ENCODE peak calls at places on chromosomes 7 and 10, in eight cellular contexts. Q is naive thymus-derived CD4-positive, alpha-beta T cell; E is hypothalamus; A is H7; I is MCF 10A; V is stimulated activated CD4-positive, alpha-beta T cell treated with anti-CD3 and anti-CD28 coated beads, Interleukin-4, amount 100 ng/mL, for 24 hours; C is AG09319; H is D721Med. F is an unnamed sample.

GRCh38 chr10:123677556-123677955 is 11.4 kb downstream of the GPR26 start:
- DNase-seq in H (no peak), C (no peak), I (no peak), A (no peak), Q (no peak), E (no peak), V (no peak), F (no peak)

GRCh38 chr7:19114591-19114855 is 2.9 kb downstream of the TWIST1 start:
- DNase-seq in Q (no peak), C (no peak), H (no peak), A (no peak), I (no peak), E (no peak), V (no peak), F (no peak)

GRCh38 chr7:149599636-149600206 is 102.1 kb upstream of the ZNF746 start:
- DNase-seq in E (no peak), C (no peak), Q (peak), V (no peak), A (no peak), H (no peak), I (no peak), F (no peak)

GRCh38 chr10:69472544-69472943 is 21.3 kb downstream of the TSPAN15 start:
- DNase-seq in E (no peak), H (no peak), Q (no peak), V (no peak), I (no peak), C (no peak), A (no peak), F (no peak)

GRCh38 chr10:22719406-22720042 is 5.1 kb upstream of the PIP4K2A start:
- DNase-seq in I (no peak), Q (no peak), V (no peak), A (no peak), H (no peak), C (no peak), E (no peak), F (no peak)

GRCh38 chr7:94440460-94441039 is 45.9 kb downstream of the COL1A2 start:
- DNase-seq in H (no peak), V (no peak), I (no peak), C (no peak), A (no peak), Q (no peak), E (no peak), F (no peak)

GRCh38 chr10:60237977-60238376 is 151.7 kb downstream of the ANK3 start:
- DNase-seq in C (no peak), Q (no peak), V (peak), H (no peak), E (no peak), I (peak), A (no peak), F (no peak)

GRCh38 chr10:88707429-88708110 is 1.5 kb downstream of the LIPK start:
- DNase-seq in Q (no peak), C (peak), I (peak), H (no peak), V (peak), E (no peak), A (no peak), F (no peak)

GRCh38 chr10:70931168-70931805 is 42.9 kb upstream of the PCBD1 start:
- DNase-seq in V (no peak), A (no peak), H (no peak), Q (no peak), E (no peak), I (peak), C (no peak), F (no peak)

GRCh38 chr7:130890176-130891020 is 156.4 kb upstream of the KLF14 start:
- DNase-seq in Q (no peak), I (peak), V (no peak), A (no peak), E (no peak), C (no peak), H (no peak), F (no peak)

F was measured in caudate nucleus.